ENCODE peak calls at places on chromosomes 12 and 14, in eight cellular contexts. B is kidney, C is tibial artery, L is AG09309, P is cardiac muscle cell, A is AG10803, M is fibroblast of pulmonary artery, X is lower lobe of right lung. Y is an unnamed sample.

GRCh38 chr12:131980263-131980662 is 30.5 kb downstream of the EP400 start:
- DNase-seq in M (peak; percentile 10), C (no peak), B (no peak), A (no peak), X (no peak), P (no peak), L (no peak), Y (no peak)

GRCh38 chr14:24329736-24330135 is 5.1 kb downstream of the ADCY4 start:
- DNase-seq in M (no peak), X (peak; percentile 91), P (no peak), C (no peak), L (no peak), B (peak; percentile 82), A (no peak), Y (no peak)

GRCh38 chr12:93954160-93955112 is 193.9 kb upstream of the PLXNC1 start:
- DNase-seq in P (no peak), X (no peak), L (no peak), M (no peak), B (no peak), C (peak; percentile 75), A (peak; percentile 78), Y (peak; percentile 42)

GRCh38 chr12:13425766-13426165 is 229.2 kb downstream of the EMP1 start:
- DNase-seq in B (no peak), L (peak; percentile 31), X (no peak), C (no peak), P (peak; percentile 36), A (peak; percentile 93), M (peak; percentile 45), Y (no peak)

GRCh38 chr12:2402180-2402579 is 349.4 kb downstream of the CACNA1C start:
- DNase-seq in C (peak; percentile 51), B (no peak), A (no peak), X (no peak), P (no peak), L (no peak), M (no peak), Y (no peak)

GRCh38 chr14:99779751-99780150 is 13.5 kb upstream of the EML1 start:
- DNase-seq in X (no peak), M (peak; percentile 48), C (no peak), P (no peak), L (no peak), B (no peak), A (peak; percentile 44), Y (no peak)

GRCh38 chr14:30528778-30529642 is 29.9 kb upstream of the G2E3 start:
- DNase-seq in A (no peak), L (no peak), B (no peak), M (no peak), P (no peak), C (no peak), X (no peak), Y (no peak)

GRCh38 chr12:115916910-115917668 is 360.4 kb downstream of the MED13L start:
- DNase-seq in P (peak; percentile 53), X (peak; percentile 76), M (peak; percentile 15), L (no peak), B (peak; percentile 85), A (no peak), C (peak; percentile 70), Y (peak; percentile 45)

GRCh38 chr12:121888083-121888477 is 510 bp upstream of the PSMD9 start:
- DNase-seq in B (no peak), M (no peak), A (no peak), L (no peak), X (no peak), C (no peak), P (no peak), Y (no peak)

GRCh38 chr12:121892673-121893561 is 4.3 kb downstream of the PSMD9 start:
- DNase-seq in B (no peak), P (no peak), M (no peak), A (no peak), X (no peak), L (no peak), C (no peak), Y (no peak)

GRCh38 chr12:121893901-121894540 is 5.4 kb downstream of the PSMD9 start:
- DNase-seq in X (no peak), B (no peak), M (peak; percentile 74), A (peak; percentile 54), L (no peak), P (peak; percentile 72), C (no peak), Y (no peak)

GRCh38 chr12:121889267-121889624 is 656 bp downstream of the PSMD9 start:
- DNase-seq in L (no peak), P (no peak), M (no peak), B (no peak), X (no peak), A (no peak), C (no peak), Y (no peak)

GRCh38 chr12:121888478-121889266 is at the start of gene PSMD9:
- DNase-seq in P (peak; percentile 99), L (peak; percentile 92), C (peak; percentile 98), M (peak; percentile 98), X (peak; percentile 98), A (peak; percentile 97), B (peak; percentile 99), Y (peak; percentile 98)
- TF ChIP-seq CTCF in P (peak; percentile 80), L (peak; percentile 86), C (peak; percentile 75), M (peak; percentile 78), X (peak; percentile 64), A (peak; percentile 84), B (peak; percentile 57), Y (peak; percentile 50)

GRCh38 chr12:101703487-101703886 is 6.0 kb downstream of the CHPT1 start:
- DNase-seq in A (no peak), X (no peak), L (no peak), B (no peak), C (no peak), P (no peak), M (no peak), Y (no peak)

GRCh38 chr12:101698782-101699347 is 1.4 kb downstream of the CHPT1 start:
- DNase-seq in B (no peak), L (no peak), A (no peak), P (peak; percentile 13), M (peak; percentile 20), C (no peak), X (no peak), Y (no peak)

GRCh38 chr12:101697197-101697929 is at the start of gene CHPT1:
- DNase-seq in B (peak; percentile 88), M (peak; percentile 41), P (peak; percentile 59), X (peak; percentile 87), A (peak; percentile 16), L (no peak), C (peak; percentile 80), Y (peak; percentile 50)

GRCh38 chr12:101697930-101698781 is 716 bp downstream of the CHPT1 start:
- DNase-seq in C (peak; percentile 76), P (peak; percentile 29), A (peak; percentile 40), B (peak; percentile 84), M (peak; percentile 31), X (peak; percentile 70), L (no peak), Y (peak; percentile 46)

DNA sequence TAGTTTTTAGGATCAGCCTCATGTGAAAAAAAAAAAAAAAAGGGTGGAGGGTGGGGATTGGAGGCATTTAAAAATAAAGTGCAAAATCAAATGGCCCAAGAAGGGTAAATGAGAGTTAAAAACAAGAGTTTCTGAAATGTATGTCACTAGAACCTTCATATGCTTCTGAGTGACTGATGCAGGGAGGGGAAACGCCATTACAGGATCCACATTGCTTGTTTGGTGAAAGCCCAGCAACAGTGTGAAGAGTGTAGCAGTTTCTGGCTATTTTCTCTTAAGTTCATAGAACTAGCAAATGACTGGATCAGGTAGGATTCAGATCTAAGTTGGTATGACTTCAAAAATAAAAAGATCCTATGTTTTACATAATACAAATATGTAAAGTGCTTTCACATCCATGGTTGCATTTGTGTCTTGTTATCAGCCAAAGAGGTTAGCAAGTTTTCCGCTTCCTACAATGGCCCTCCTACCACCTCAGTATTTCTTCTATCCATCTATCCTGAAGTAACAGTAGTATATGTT is 2.9 kb downstream of the CHPT1 start:
- DNase-seq in P (no peak), A (no peak), X (no peak), M (no peak), B (no peak), C (no peak), L (no peak), Y (no peak)
- H3K4me3 ChIP-seq in P (no peak overlapping the region), A (no peak overlapping the region), X (peak overlapping the region; percentile 7), M (no peak overlapping the region), B (no peak overlapping the region), C (no peak overlapping the region), L (no peak overlapping the region), Y (no peak overlapping the region)

GRCh38 chr12:87150969-87151662 is 878.1 kb downstream of the C12orf50 start:
- DNase-seq in M (no peak), A (no peak), P (no peak), X (no peak), C (no peak), B (peak; percentile 36), L (no peak), Y (no peak)
- TF ChIP-seq CTCF in M (no peak), A (no peak), P (no peak), X (no peak), C (no peak), B (no peak), L (no peak), Y (no peak)

GRCh38 chr12:53602176-53602942 is 23.8 kb downstream of the ATF7 start:
- DNase-seq in A (no peak), L (no peak), M (no peak), P (no peak), X (no peak), C (no peak), B (no peak), Y (no peak)
- H3K4me3 ChIP-seq in A (no peak overlapping the region), L (no peak overlapping the region), M (no peak overlapping the region), P (no peak overlapping the region), X (no peak overlapping the region), C (no peak overlapping the region), B (no peak overlapping the region), Y (no peak overlapping the region)

GRCh38 chr12:83256581-83256980 is 569.9 kb downstream of the TMTC2 start:
- DNase-seq in B (no peak), A (no peak), P (no peak), M (no peak), L (no peak), X (no peak), C (no peak), Y (no peak)

GRCh38 chr12:83265798-83266197 is 579.1 kb downstream of the TMTC2 start:
- DNase-seq in X (no peak), A (no peak), L (no peak), P (no peak), M (no peak), C (no peak), B (no peak), Y (no peak)

DNA sequence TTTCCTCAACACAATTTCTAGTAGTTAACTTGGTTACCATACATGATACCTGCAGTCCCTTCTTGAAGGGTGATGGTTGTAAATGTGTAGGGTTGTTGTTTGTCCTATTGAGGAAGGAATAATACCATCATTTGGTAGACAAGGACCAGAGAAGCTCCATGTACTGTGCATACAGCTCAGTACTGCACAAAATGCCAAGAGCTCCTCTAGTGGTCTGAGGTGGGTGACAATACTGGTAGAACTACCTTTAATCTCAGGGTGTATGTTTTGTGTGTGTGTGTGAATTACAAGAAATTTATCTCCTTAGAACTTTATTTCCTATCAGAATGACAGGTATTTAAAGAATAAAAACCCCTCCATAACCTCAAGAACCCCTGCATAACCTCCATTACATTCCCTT is 575.3 kb downstream of the TMTC2 start:
- DNase-seq in B (no peak), A (no peak), P (no peak), M (no peak), X (no peak), L (no peak), C (no peak), Y (no peak)
- TF ChIP-seq CTCF in B (no peak), A (no peak), P (no peak), M (no peak), X (no peak), L (no peak), C (no peak), Y (no peak)